ENCODE peak calls at places on chromosomes 7 and 10, in nine cellular contexts. O is IMR-90, N is A549, F is uterus, U is right lobe of liver, Q is HCT116, Z is transverse colon, R is GM12892, D is erythroblast. W is an unnamed sample.

GRCh38 chr7:3552499-3552898 is 251.4 kb downstream of the SDK1 start:
- DNase-seq in O (peak; percentile 6), N (no peak), F (no peak), U (no peak), Q (no peak), Z (no peak), R (no peak), D (no peak), W (no peak)

GRCh38 chr10:100490531-100490930 is 27.7 kb downstream of the WNT8B start:
- DNase-seq in O (no peak), N (no peak), F (no peak), U (no peak), Q (no peak), Z (no peak), R (no peak), D (no peak), W (no peak)

GRCh38 chr7:45446195-45446944 is 127.8 kb upstream of the ADCY1 start:
- DNase-seq in O (no peak), N (no peak), F (no peak), U (no peak), Q (no peak), Z (no peak), R (no peak), D (no peak), W (no peak)

GRCh38 chr10:73110345-73110849 is at the start of gene NUDT13:
- DNase-seq in O (peak; percentile 73), N (peak; percentile 77), F (peak; percentile 67), U (peak; percentile 81), Q (peak; percentile 42), Z (peak; percentile 72), R (peak; percentile 36), D (peak; percentile 65), W (peak; percentile 69)

GRCh38 chr7:95772771-95773581 is 622 bp downstream of the DYNC1I1 start:
- DNase-seq in O (no peak), N (no peak), F (peak; percentile 35), U (no peak), Q (no peak), Z (peak; percentile 26), R (no peak), D (no peak), W (no peak)

GRCh38 chr10:133422223-133422820 is 2.1 kb downstream of the SPRN start:
- DNase-seq in O (no peak), N (no peak), F (no peak), U (no peak), Q (no peak), Z (no peak), R (no peak), D (no peak), W (no peak)

GRCh38 chr10:51048792-51049191 is 25.5 kb upstream of the PRKG1 start:
- DNase-seq in O (no peak), N (no peak), F (no peak), U (no peak), Q (no peak), Z (no peak), R (no peak), D (no peak), W (no peak)

GRCh38 chr7:107036535-107036934 is 8.0 kb upstream of the PRKAR2B start:
- DNase-seq in O (no peak), N (no peak), F (no peak), U (no peak), Q (no peak), Z (no peak), R (no peak), D (peak; percentile 36), W (no peak)

GRCh38 chr7:68505721-68506120 is 1092.6 kb upstream of the AUTS2 start:
- DNase-seq in O (no peak), N (no peak), F (no peak), U (no peak), Q (no peak), Z (no peak), R (no peak), D (no peak), W (no peak)

GRCh38 chr7:51034531-51035264 is 252.0 kb upstream of the GRB10 start:
- DNase-seq in O (peak; percentile 76), N (no peak), F (no peak), U (no peak), Q (no peak), Z (no peak), R (no peak), D (no peak), W (peak; percentile 89)

GRCh38 chr10:33506391-33506790 is 171.9 kb upstream of the NRP1 start:
- DNase-seq in O (no peak), N (no peak), F (no peak), U (no peak), Q (no peak), Z (no peak), R (no peak), D (no peak), W (no peak)

GRCh38 chr10:132768346-132769248 is 17.4 kb downstream of the NKX6-2 start:
- DNase-seq in O (no peak), N (no peak), F (no peak), U (no peak), Q (no peak), Z (no peak), R (no peak), D (no peak), W (no peak)

GRCh38 chr7:74253975-74254857 is at the start of gene RFC2:
- DNase-seq in O (peak; percentile 94), N (peak; percentile 93), F (peak; percentile 98), U (peak; percentile 99), Q (peak; percentile 86), Z (peak; percentile 98), R (peak; percentile 95), D (peak; percentile 99), W (peak; percentile 95)

GRCh38 chr7:74254858-74255379 is 720 bp upstream of the RFC2 start:
- DNase-seq in O (no peak), N (no peak), F (no peak), U (no peak), Q (no peak), Z (peak; percentile 29), R (no peak), D (no peak), W (no peak)

GRCh38 chr7:74253331-74253730 is 868 bp downstream of the RFC2 start:
- DNase-seq in O (no peak), N (no peak), F (no peak), U (no peak), Q (no peak), Z (no peak), R (no peak), D (no peak), W (no peak)

GRCh38 chr7:74256446-74257408 is 2.5 kb upstream of the RFC2 start:
- DNase-seq in O (peak; percentile 59), N (no peak), F (no peak), U (no peak), Q (no peak), Z (no peak), R (no peak), D (no peak), W (no peak)

GRCh38 chr7:74252893-74253292 is 1.3 kb downstream of the RFC2 start:
- DNase-seq in O (no peak), N (no peak), F (no peak), U (peak; percentile 79), Q (no peak), Z (peak; percentile 53), R (no peak), D (peak; percentile 13), W (no peak)
- TF ChIP-seq POLR2A in O (no peak), N (no peak), F (no peak), U (no peak), Q (no peak), Z (no peak), R (peak; percentile 39), D (no peak), W (no peak)

DNA sequence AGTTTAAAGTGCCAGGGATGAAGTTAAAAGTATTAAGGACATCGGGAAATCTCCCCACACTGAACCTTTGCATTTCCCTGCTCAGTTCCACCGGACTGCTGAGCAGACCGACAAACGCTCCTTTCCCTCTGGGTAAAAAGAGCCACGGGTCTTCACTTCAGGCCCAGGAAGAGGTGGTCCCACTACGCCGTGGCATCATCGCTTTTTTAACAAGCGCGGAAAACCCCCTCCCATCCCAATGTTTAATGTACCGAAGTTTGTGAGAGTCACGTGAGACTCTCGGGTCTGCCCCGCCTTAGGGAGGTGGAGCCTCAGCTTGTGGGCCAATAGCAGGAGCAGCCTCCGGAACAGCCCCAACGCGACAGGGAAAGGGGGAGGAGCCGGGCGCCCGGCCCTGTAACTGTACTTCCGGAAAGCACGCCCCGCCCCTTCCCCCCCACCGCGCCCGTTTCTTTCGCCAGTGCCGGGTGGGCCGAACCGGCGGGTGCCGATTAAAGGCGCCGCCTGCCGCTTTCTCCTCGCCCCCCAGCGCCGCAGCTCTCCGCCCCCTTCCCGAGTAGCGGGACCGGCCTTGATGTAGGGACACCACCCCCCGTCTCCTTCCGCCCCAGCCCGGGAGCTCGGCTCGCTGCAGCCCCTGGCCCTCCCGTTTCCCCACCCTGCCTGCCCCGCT is 2.3 kb upstream of the TRIM8 start:
- DNase-seq in O (peak; percentile 97), N (peak; percentile 94), F (peak; percentile 98), U (peak; percentile 99), Q (peak; percentile 96), Z (peak; percentile 99), R (peak; percentile 77), D (peak; percentile 99), W (peak; percentile 87)
- TF ChIP-seq POLR2A in O (peak; percentile 62), N (peak; percentile 21), F (peak; percentile 96), U (peak; percentile 81), Q (peak; percentile 42), Z (peak; percentile 92), R (peak; percentile 73), D (peak; percentile 80), W (peak; percentile 64)

DNA sequence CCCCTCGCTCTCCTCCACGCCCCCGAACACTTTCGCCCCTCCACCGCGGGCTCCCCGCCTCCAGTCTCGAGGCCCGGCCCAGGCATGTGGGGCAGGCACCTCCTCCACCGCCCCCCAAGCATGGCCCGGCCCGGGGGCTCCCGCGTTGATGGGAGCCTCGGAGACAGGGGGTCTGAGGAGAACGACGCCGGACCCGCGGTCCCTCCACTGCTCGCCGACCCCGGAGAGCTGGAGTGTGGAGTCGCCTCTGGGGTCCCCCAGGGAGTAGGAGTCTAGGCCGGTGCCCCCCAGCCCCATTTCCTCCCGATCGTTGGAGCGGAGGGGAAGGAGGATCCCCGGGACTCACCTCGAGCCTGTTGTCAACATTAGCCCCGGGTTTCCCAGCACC is 206 bp downstream of the UPF2 start:
- DNase-seq in O (peak; percentile 3), N (peak; percentile 26), F (no peak), U (peak; percentile 58), Q (no peak), Z (peak; percentile 53), R (no peak), D (peak; percentile 74), W (peak; percentile 7)
- TF ChIP-seq POLR2A in O (no peak), N (peak; percentile 37), F (peak; percentile 56), U (peak; percentile 34), Q (no peak), Z (peak; percentile 72), R (peak; percentile 41), D (peak; percentile 43), W (peak; percentile 40)

GRCh38 chr7:116548506-116548905 is 23.7 kb downstream of the CAV1 start:
- DNase-seq in O (no peak), N (no peak), F (no peak), U (no peak), Q (no peak), Z (no peak), R (no peak), D (no peak), W (no peak)
- TF ChIP-seq POLR2A in O (no peak), N (no peak), F (no peak), U (no peak), Q (no peak), Z (no peak), R (no peak), D (no peak), W (no peak)

DNA sequence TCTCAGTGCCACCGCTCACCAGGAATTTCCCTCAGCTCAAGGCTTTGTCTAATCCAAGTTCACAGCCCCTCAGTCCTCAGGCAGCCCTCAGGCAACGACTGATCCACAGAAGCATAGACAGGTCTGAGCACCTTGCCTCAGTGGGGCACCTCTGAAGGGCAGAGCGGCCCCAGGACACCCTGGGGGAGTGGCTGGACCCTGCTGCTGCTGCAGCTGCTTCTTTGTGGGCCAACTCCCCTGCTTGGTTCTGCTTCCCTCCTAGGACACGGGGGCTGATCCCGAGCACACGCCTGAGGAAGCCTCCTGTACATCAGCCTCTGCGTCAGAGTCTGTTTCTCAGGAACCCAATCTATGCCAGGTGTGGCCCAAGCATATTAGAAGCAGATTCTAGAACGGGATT is 16.2 kb downstream of the CUZD1 start:
- DNase-seq in O (no peak), N (no peak), F (no peak), U (no peak), Q (no peak), Z (no peak), R (no peak), D (no peak), W (no peak)
- TF ChIP-seq POLR2A in O (no peak), N (no peak), F (no peak), U (no peak), Q (no peak), Z (no peak), R (no peak), D (no peak), W (no peak)

W was measured in H54.